ENCODE peak calls at places on chromosomes 5 and 9, in four cellular contexts. One of them, this sample, is unnamed.

GRCh38 chr9:36056896-36057295 is 20.2 kb downstream of the RECK start:
- DNase-seq in body of pancreas: no peak
- DNase-seq in keratinocyte: no peak
- DNase-seq in suprapubic skin: no peak
- DNase-seq in this sample: no peak

GRCh38 chr9:107243757-107244156 is 39.3 kb upstream of the RAD23B start:
- DNase-seq in keratinocyte: peak; percentile 97
- DNase-seq in body of pancreas: peak; percentile 87
- DNase-seq in suprapubic skin: no peak
- DNase-seq in this sample: peak; percentile 56

GRCh38 chr5:138111937-138112336 is 27.3 kb downstream of the NME5 start:
- DNase-seq in keratinocyte: no peak
- DNase-seq in body of pancreas: no peak
- DNase-seq in suprapubic skin: no peak
- DNase-seq in this sample: no peak

GRCh38 chr9:89751081-89751855 is 146.5 kb downstream of the GADD45G start:
- DNase-seq in body of pancreas: no peak
- DNase-seq in keratinocyte: no peak
- DNase-seq in suprapubic skin: no peak
- DNase-seq in this sample: peak; percentile 33

GRCh38 chr5:33460210-33460609 is 19.4 kb downstream of the TARS1 start:
- DNase-seq in body of pancreas: no peak
- DNase-seq in suprapubic skin: no peak
- DNase-seq in keratinocyte: no peak
- DNase-seq in this sample: no peak

GRCh38 chr9:133171161-133171955 is 7.6 kb upstream of the GBGT1 start:
- DNase-seq in body of pancreas: no peak
- DNase-seq in suprapubic skin: peak; percentile 65
- DNase-seq in keratinocyte: no peak
- DNase-seq in this sample: no peak

GRCh38 chr5:19734706-19735240 is 253.2 kb downstream of the CDH18 start:
- DNase-seq in suprapubic skin: no peak
- DNase-seq in body of pancreas: no peak
- DNase-seq in keratinocyte: no peak
- DNase-seq in this sample: no peak

GRCh38 chr9:109117856-109118801 is 1.6 kb downstream of the TMEM245 start:
- DNase-seq in keratinocyte: no peak
- DNase-seq in body of pancreas: peak; percentile 51
- DNase-seq in suprapubic skin: no peak
- DNase-seq in this sample: peak; percentile 99

GRCh38 chr5:6407547-6408259 is 29.4 kb upstream of the MED10 start:
- DNase-seq in suprapubic skin: no peak
- DNase-seq in keratinocyte: no peak
- DNase-seq in body of pancreas: no peak
- DNase-seq in this sample: no peak

GRCh38 chr5:119435436-119436132 is 16.7 kb upstream of the HSD17B4 start:
- DNase-seq in body of pancreas: peak; percentile 60
- DNase-seq in suprapubic skin: no peak
- DNase-seq in keratinocyte: no peak
- DNase-seq in this sample: peak; percentile 61

GRCh38 chr9:114853071-114853865 is 47.4 kb upstream of the TNFSF15 start:
- DNase-seq in suprapubic skin: no peak
- DNase-seq in body of pancreas: no peak
- DNase-seq in keratinocyte: no peak
- DNase-seq in this sample: no peak

GRCh38 chr9:89919171-89919681 is 314.4 kb downstream of the GADD45G start:
- DNase-seq in body of pancreas: peak; percentile 61
- DNase-seq in suprapubic skin: peak; percentile 72
- DNase-seq in keratinocyte: no peak
- DNase-seq in this sample: peak; percentile 32

GRCh38 chr5:67192719-67193464 is 3.7 kb downstream of the CD180 start:
- DNase-seq in body of pancreas: no peak
- DNase-seq in suprapubic skin: no peak
- DNase-seq in keratinocyte: no peak
- DNase-seq in this sample: no peak

GRCh38 chr9:70589571-70590263 is 175.3 kb upstream of the KLF9 start:
- DNase-seq in body of pancreas: no peak
- DNase-seq in suprapubic skin: no peak
- DNase-seq in keratinocyte: no peak
- DNase-seq in this sample: peak; percentile 87

GRCh38 chr5:176714067-176714466 is 66.8 kb downstream of the TSPAN17 start:
- DNase-seq in body of pancreas: no peak
- DNase-seq in keratinocyte: peak; percentile 17
- DNase-seq in suprapubic skin: no peak
- DNase-seq in this sample: no peak

GRCh38 chr5:157516016-157516415 is 56.0 kb downstream of the NIPAL4 start:
- DNase-seq in suprapubic skin: no peak
- DNase-seq in keratinocyte: no peak
- DNase-seq in body of pancreas: no peak
- DNase-seq in this sample: peak; percentile 71

GRCh38 chr5:61409568-61409967 is 77.5 kb downstream of the ZSWIM6 start:
- DNase-seq in body of pancreas: no peak
- DNase-seq in keratinocyte: peak; percentile 60
- DNase-seq in suprapubic skin: no peak
- DNase-seq in this sample: peak; percentile 98

GRCh38 chr5:72596956-72597355 is 89.7 kb upstream of the ZNF366 start:
- DNase-seq in body of pancreas: no peak
- DNase-seq in keratinocyte: no peak
- DNase-seq in suprapubic skin: no peak
- DNase-seq in this sample: no peak

GRCh38 chr5:154196955-154197652 is 6.6 kb downstream of the GALNT10 start:
- DNase-seq in keratinocyte: no peak
- DNase-seq in suprapubic skin: no peak
- DNase-seq in body of pancreas: no peak
- DNase-seq in this sample: peak; percentile 71

GRCh38 chr5:9196403-9197224 is 349.3 kb downstream of the SEMA5A start:
- DNase-seq in keratinocyte: no peak
- DNase-seq in suprapubic skin: no peak
- DNase-seq in body of pancreas: no peak
- DNase-seq in this sample: peak; percentile 47

GRCh38 chr9:133163559-133164208 is at the start of gene GBGT1:
- DNase-seq in keratinocyte: no peak
- DNase-seq in body of pancreas: peak; percentile 51
- DNase-seq in suprapubic skin: no peak
- DNase-seq in this sample: peak; percentile 44

GRCh38 chr9:4585135-4585534 is 77.0 kb upstream of the PLPP6 start:
- DNase-seq in suprapubic skin: no peak
- DNase-seq in body of pancreas: no peak
- DNase-seq in keratinocyte: no peak
- DNase-seq in this sample: no peak
- TF ChIP-seq CTCF in suprapubic skin: no peak
- TF ChIP-seq CTCF in body of pancreas: no peak
- TF ChIP-seq CTCF in keratinocyte: no peak
- TF ChIP-seq CTCF in this sample: no peak

GRCh38 chr9:23582836-23583235 is 243.2 kb downstream of the ELAVL2 start:
- DNase-seq in body of pancreas: no peak
- DNase-seq in suprapubic skin: no peak
- DNase-seq in keratinocyte: no peak
- DNase-seq in this sample: no peak

GRCh38 chr9:23586906-23587305 is 239.1 kb downstream of the ELAVL2 start:
- DNase-seq in keratinocyte: no peak
- DNase-seq in suprapubic skin: no peak
- DNase-seq in body of pancreas: no peak
- DNase-seq in this sample: no peak

GRCh38 chr9:23590601-23591000 is 235.4 kb downstream of the ELAVL2 start:
- DNase-seq in body of pancreas: no peak
- DNase-seq in suprapubic skin: no peak
- DNase-seq in keratinocyte: no peak
- DNase-seq in this sample: peak; percentile 1

GRCh38 chr9:23587433-23587832 is 238.6 kb downstream of the ELAVL2 start:
- DNase-seq in keratinocyte: no peak
- DNase-seq in body of pancreas: peak; percentile 53
- DNase-seq in suprapubic skin: no peak
- DNase-seq in this sample: no peak

GRCh38 chr9:23587903-23588302 is 238.1 kb downstream of the ELAVL2 start:
- DNase-seq in keratinocyte: no peak
- DNase-seq in body of pancreas: no peak
- DNase-seq in suprapubic skin: no peak
- DNase-seq in this sample: no peak
- TF ChIP-seq CTCF in keratinocyte: peak; percentile 30
- TF ChIP-seq CTCF in body of pancreas: no peak
- TF ChIP-seq CTCF in suprapubic skin: no peak
- TF ChIP-seq CTCF in this sample: no peak

DNA sequence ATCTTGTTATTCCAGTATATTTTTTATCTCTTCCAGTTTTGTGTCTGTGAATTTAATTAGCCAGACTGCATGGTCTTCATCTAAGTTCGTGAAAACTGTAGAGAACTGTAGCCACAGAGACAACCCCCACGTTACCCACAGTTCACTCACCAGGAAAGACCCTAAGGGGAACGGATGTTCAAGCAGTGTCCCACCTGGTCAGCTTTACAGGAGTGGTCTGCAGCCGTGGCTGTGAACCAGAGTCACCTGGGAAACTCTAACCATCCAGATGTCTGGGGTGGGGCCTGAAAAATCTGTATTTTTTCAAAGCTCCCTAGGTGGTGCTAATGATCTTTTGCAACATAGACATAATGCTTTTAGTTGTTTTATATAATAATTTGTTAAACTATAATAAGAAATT is 47.6 kb upstream of the ANGPTL2 start:
- DNase-seq in suprapubic skin: no peak
- DNase-seq in body of pancreas: no peak
- DNase-seq in keratinocyte: no peak
- DNase-seq in this sample: no peak
- TF ChIP-seq CTCF in suprapubic skin: no peak
- TF ChIP-seq CTCF in body of pancreas: no peak
- TF ChIP-seq CTCF in keratinocyte: no peak
- TF ChIP-seq CTCF in this sample: no peak

GRCh38 chr9:113614843-113615648 is 151.5 kb downstream of the RGS3 start:
- DNase-seq in suprapubic skin: no peak
- DNase-seq in keratinocyte: no peak
- DNase-seq in body of pancreas: no peak
- DNase-seq in this sample: peak; percentile 60
- TF ChIP-seq CTCF in suprapubic skin: no peak
- TF ChIP-seq CTCF in keratinocyte: no peak
- TF ChIP-seq CTCF in body of pancreas: no peak
- TF ChIP-seq CTCF in this sample: no peak

This sample was measured in fibroblast of villous mesenchyme.